ENCODE peak calls at places on chromosome 14, in six cellular contexts. I is ACHN; B is HL-60; D is activated T-cell treated with anti-CD3 and anti-CD28 coated beads, Interleukin-2, amount 50 U/mL, for 72 hours; V is NCI-H345; X is NCI-H146. S is an unnamed sample.
A peak's percentile ranks its signal among the peaks of the same experiment; 100 is the strongest.

GRCh38 chr14:63454863-63455622 is 88.1 kb downstream of the PPP2R5E start:
- DNase-seq in X (no peak), V (peak; percentile 78), B (peak; percentile 29), D (no peak), I (peak; percentile 42), S (no peak)

GRCh38 chr14:101926085-101926484 is 38.3 kb upstream of the DYNC1H1 start:
- DNase-seq in B (no peak), X (no peak), D (no peak), V (no peak), I (no peak), S (no peak)

GRCh38 chr14:90495357-90496276 is 98.8 kb downstream of the CALM1 start:
- DNase-seq in V (peak; percentile 14), D (peak; percentile 45), B (peak; percentile 37), X (peak; percentile 19), I (peak; percentile 69), S (peak; percentile 72)

GRCh38 chr14:104633276-104633861 is 28.8 kb upstream of the TMEM179 start:
- DNase-seq in D (no peak), B (no peak), I (no peak), V (no peak), X (no peak), S (no peak)

GRCh38 chr14:104130974-104131651 is 7.3 kb upstream of the KIF26A start:
- DNase-seq in B (peak; percentile 40), D (peak; percentile 23), X (no peak), V (peak; percentile 89), I (peak; percentile 46), S (peak; percentile 60)

GRCh38 chr14:81315344-81315743 is 84.8 kb downstream of the STON2 start:
- DNase-seq in X (peak; percentile 70), V (peak; percentile 46), B (no peak), D (no peak), I (no peak), S (no peak)

GRCh38 chr14:87443787-87444186 is 549.2 kb downstream of the GALC start:
- DNase-seq in D (no peak), V (no peak), B (no peak), I (no peak), X (no peak), S (no peak)

GRCh38 chr14:61218765-61219164 is 62.4 kb downstream of the TMEM30B start:
- DNase-seq in D (no peak), V (no peak), I (no peak), X (no peak), B (no peak), S (no peak)

GRCh38 chr14:91998667-91999570 is 40.9 kb downstream of the TRIP11 start:
- DNase-seq in D (no peak), V (no peak), X (no peak), B (no peak), I (no peak), S (no peak)

GRCh38 chr14:47276931-47277330 is 398.5 kb downstream of the MDGA2 start:
- DNase-seq in I (no peak), V (no peak), B (no peak), X (no peak), D (no peak), S (no peak)

GRCh38 chr14:37114039-37114438 is 58.4 kb downstream of the SLC25A21 start:
- DNase-seq in V (no peak), X (no peak), I (no peak), B (no peak), D (no peak), S (peak; percentile 37)

GRCh38 chr14:64364907-64365306 is 23.2 kb upstream of the MTHFD1 start:
- DNase-seq in X (no peak), V (no peak), I (no peak), B (no peak), D (no peak), S (no peak)

GRCh38 chr14:75928587-75929230 is 53.1 kb downstream of the TGFB3 start:
- DNase-seq in I (no peak), V (no peak), D (no peak), B (no peak), X (no peak), S (peak; percentile 1)

GRCh38 chr14:60430276-60430675 is 55.6 kb downstream of the C14orf39 start:
- DNase-seq in X (no peak), V (no peak), I (no peak), D (no peak), B (no peak), S (no peak)

GRCh38 chr14:44895716-44896115 is 66.0 kb downstream of the KLHL28 start:
- DNase-seq in X (no peak), I (peak; percentile 23), B (no peak), V (no peak), D (no peak), S (no peak)

GRCh38 chr14:71469936-71470335 is 462.3 kb upstream of the RGS6 start:
- DNase-seq in D (no peak), X (no peak), B (no peak), I (no peak), V (no peak), S (no peak)

GRCh38 chr14:63418020-63418419 is 99.3 kb upstream of the GPHB5 start:
- DNase-seq in X (no peak), V (no peak), D (no peak), B (no peak), I (no peak), S (no peak)

GRCh38 chr14:61698216-61698980 is 3.1 kb downstream of the HIF1A start:
- DNase-seq in X (no peak), V (no peak), B (no peak), D (no peak), I (no peak), S (no peak)

GRCh38 chr14:22888662-22889061 is 5.6 kb downstream of the REM2 start:
- DNase-seq in D (no peak), I (no peak), X (no peak), V (no peak), B (no peak), S (no peak)

GRCh38 chr14:59463773-59464650 is 1.2 kb downstream of the GPR135 start:
- DNase-seq in I (no peak), B (no peak), X (no peak), D (peak; percentile 51), V (peak; percentile 50), S (no peak)

GRCh38 chr14:59123975-59124374 is 64.5 kb upstream of the DAAM1 start:
- DNase-seq in I (peak; percentile 4), D (no peak), V (peak; percentile 13), B (no peak), X (no peak), S (peak; percentile 23)

GRCh38 chr14:21997300-21997699 is 323.7 kb upstream of the OR4E1 start:
- DNase-seq in V (no peak), D (peak; percentile 41), I (peak; percentile 33), X (no peak), B (no peak), S (peak; percentile 22)

GRCh38 chr14:95703341-95703740 is 10.6 kb downstream of the TCL1A start:
- DNase-seq in X (no peak), I (no peak), D (no peak), V (no peak), B (no peak), S (no peak)

GRCh38 chr14:31207287-31207745 is 277 bp downstream of the HECTD1 start:
- DNase-seq in V (no peak), B (no peak), X (no peak), D (no peak), I (no peak), S (peak; percentile 77)

GRCh38 chr14:21262410-21262809 is 6.8 kb downstream of the HNRNPC start:
- DNase-seq in I (no peak), B (no peak), D (no peak), V (no peak), X (no peak), S (no peak)

GRCh38 chr14:79809849-79810612 is 401.3 kb downstream of the DIO2 start:
- DNase-seq in I (peak; percentile 25), X (no peak), B (no peak), V (peak; percentile 14), D (no peak), S (peak; percentile 31)

GRCh38 chr14:67650694-67651093 is 23.7 kb downstream of the VTI1B start:
- DNase-seq in D (no peak), V (no peak), X (no peak), B (no peak), I (no peak), S (no peak)

GRCh38 chr14:44778562-44778961 is 183.2 kb downstream of the KLHL28 start:
- DNase-seq in X (no peak), V (no peak), B (no peak), D (no peak), I (peak; percentile 17), S (no peak)

GRCh38 chr14:36316131-36316530 is 4.3 kb downstream of the MBIP start:
- DNase-seq in B (no peak), D (no peak), X (peak; percentile 60), I (no peak), V (peak; percentile 90), S (no peak)

GRCh38 chr14:64117671-64118402 is 176.3 kb downstream of the ESR2 start:
- DNase-seq in D (no peak), V (no peak), X (no peak), I (peak; percentile 85), B (no peak), S (no peak)

GRCh38 chr14:45658917-45659299 is 405.9 kb upstream of the MIS18BP1 start:
- DNase-seq in V (no peak), I (no peak), B (no peak), D (no peak), X (no peak), S (no peak)

GRCh38 chr14:103524002-103524785 is 1.6 kb upstream of the CKB start:
- DNase-seq in X (no peak), D (no peak), V (no peak), B (no peak), I (no peak), S (no peak)

GRCh38 chr14:94041551-94042346 is 15.6 kb downstream of the OTUB2 start:
- DNase-seq in D (no peak), B (no peak), X (no peak), I (no peak), V (no peak), S (no peak)

GRCh38 chr14:60640859-60641721 is 8.2 kb downstream of the SIX1 start:
- DNase-seq in D (no peak), I (no peak), B (no peak), V (no peak), X (no peak), S (no peak)

GRCh38 chr14:105881021-105881930 is 354.9 kb downstream of the TMEM121 start:
- DNase-seq in I (no peak), V (no peak), X (no peak), B (no peak), D (no peak), S (no peak)

GRCh38 chr14:76550534-76550933 is 174.6 kb downstream of the ESRRB start:
- DNase-seq in B (no peak), I (no peak), X (no peak), V (no peak), D (no peak), S (no peak)

GRCh38 chr14:93220509-93220908 is 13.5 kb downstream of the UBR7 start:
- DNase-seq in B (no peak), X (no peak), D (no peak), V (no peak), I (no peak), S (no peak)

GRCh38 chr14:104267895-104268294 is 129.5 kb downstream of the KIF26A start:
- DNase-seq in V (no peak), X (no peak), D (no peak), B (no peak), I (no peak), S (peak; percentile 17)

S was measured in HT-29.